ENCODE peak calls at places on chromosome 17, in five cellular contexts. A, S, U, H and V are unnamed samples.

GRCh38 chr17:41284546-41284945 is 9.0 kb downstream of the KRTAP9-7 start:
- DNase-seq in A (no peak), S (no peak), U (no peak), H (no peak), V (no peak)

GRCh38 chr17:57419940-57420522 is 163.7 kb downstream of the MSI2 start:
- DNase-seq in A (no peak), S (no peak), U (no peak), H (no peak), V (no peak)

GRCh38 chr17:34199932-34200534 is 55.1 kb upstream of the CCL2 start:
- DNase-seq in A (peak; percentile 87), S (peak; percentile 64), U (peak; percentile 62), H (peak; percentile 72), V (peak; percentile 45)

GRCh38 chr17:48795444-48796162 is 21.4 kb downstream of the TTLL6 start:
- DNase-seq in A (peak; percentile 81), S (no peak), U (no peak), H (no peak), V (peak; percentile 64)

GRCh38 chr17:66351053-66351452 is 48.6 kb downstream of the PRKCA start:
- DNase-seq in A (no peak), S (no peak), U (no peak), H (no peak), V (no peak)

GRCh38 chr17:82407255-82407654 is 10.9 kb upstream of the HEXD start:
- DNase-seq in A (peak; percentile 13), S (no peak), U (no peak), H (no peak), V (peak; percentile 85)

GRCh38 chr17:32689348-32689747 is 187.6 kb downstream of the MYO1D start:
- DNase-seq in A (no peak), S (no peak), U (no peak), H (no peak), V (no peak)

GRCh38 chr17:51103050-51103449 is 17.6 kb downstream of the SPAG9 start:
- DNase-seq in A (no peak), S (no peak), U (no peak), H (no peak), V (no peak)

GRCh38 chr17:36088559-36089376 is 1.2 kb downstream of the CCL3 start:
- DNase-seq in A (no peak), S (no peak), U (no peak), H (peak; percentile 74), V (no peak)

GRCh38 chr17:48143629-48144028 is 36.1 kb downstream of the SNX11 start:
- DNase-seq in A (no peak), S (no peak), U (no peak), H (no peak), V (no peak)

GRCh38 chr17:66523378-66524174 is 221.2 kb downstream of the PRKCA start:
- DNase-seq in A (peak; percentile 91), S (no peak), U (no peak), H (no peak), V (no peak)

GRCh38 chr17:6413073-6413472 is 21.8 kb downstream of the AIPL1 start:
- DNase-seq in A (peak; percentile 40), S (no peak), U (no peak), H (no peak), V (peak; percentile 52)

GRCh38 chr17:77117415-77117814 is 23.4 kb upstream of the SEC14L1 start:
- DNase-seq in A (no peak), S (no peak), U (no peak), H (no peak), V (no peak)

GRCh38 chr17:2438823-2439222 is 38.0 kb upstream of the MNT start:
- DNase-seq in A (peak; percentile 88), S (no peak), U (no peak), H (no peak), V (no peak)

GRCh38 chr17:1331708-1332107 is 52.2 kb downstream of the TRARG1 start:
- DNase-seq in A (no peak), S (no peak), U (no peak), H (no peak), V (no peak)

DNA sequence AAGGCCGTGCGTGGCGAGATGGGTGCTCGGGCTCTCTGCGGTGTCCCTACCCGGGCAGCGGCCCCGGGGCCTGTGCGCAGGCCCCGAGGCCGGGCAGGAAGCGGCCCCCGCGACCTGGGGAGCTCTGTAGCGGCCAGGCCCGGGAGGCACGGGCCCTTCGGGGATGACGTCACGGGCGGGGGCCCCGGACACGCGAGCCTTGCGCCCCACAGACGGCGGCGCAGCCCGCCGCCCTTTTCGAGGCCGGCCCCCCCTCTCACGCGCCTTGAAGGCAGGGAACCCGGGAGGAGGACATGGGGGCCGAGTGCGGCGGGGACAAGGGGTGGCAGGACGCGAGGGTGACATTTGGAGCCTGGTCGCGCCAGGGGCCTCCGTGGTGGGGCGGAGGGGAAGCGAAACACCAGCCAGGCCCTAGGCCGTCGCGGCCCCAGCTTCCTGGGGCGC is 1.1 kb downstream of the RAI1 start:
- DNase-seq in A (no peak), S (peak; percentile 78), U (peak; percentile 78), H (peak; percentile 92), V (peak; percentile 78)
- TF ChIP-seq POLR2A in A (peak; percentile 31), S (no peak), U (no peak), H (no peak), V (peak; percentile 34)

GRCh38 chr17:31488264-31488981 is 96.9 kb downstream of the RAB11FIP4 start:
- DNase-seq in A (no peak), S (peak; percentile 50), U (peak; percentile 41), H (peak; percentile 90), V (no peak)

GRCh38 chr17:31486351-31487062 is 95.0 kb downstream of the RAB11FIP4 start:
- DNase-seq in A (no peak), S (no peak), U (no peak), H (peak; percentile 83), V (no peak)

GRCh38 chr17:31487063-31487647 is 95.7 kb downstream of the RAB11FIP4 start:
- DNase-seq in A (no peak), S (no peak), U (no peak), H (no peak), V (no peak)

GRCh38 chr17:31488982-31489294 is 97.5 kb downstream of the RAB11FIP4 start:
- DNase-seq in A (no peak), S (no peak), U (no peak), H (no peak), V (no peak)

DNA sequence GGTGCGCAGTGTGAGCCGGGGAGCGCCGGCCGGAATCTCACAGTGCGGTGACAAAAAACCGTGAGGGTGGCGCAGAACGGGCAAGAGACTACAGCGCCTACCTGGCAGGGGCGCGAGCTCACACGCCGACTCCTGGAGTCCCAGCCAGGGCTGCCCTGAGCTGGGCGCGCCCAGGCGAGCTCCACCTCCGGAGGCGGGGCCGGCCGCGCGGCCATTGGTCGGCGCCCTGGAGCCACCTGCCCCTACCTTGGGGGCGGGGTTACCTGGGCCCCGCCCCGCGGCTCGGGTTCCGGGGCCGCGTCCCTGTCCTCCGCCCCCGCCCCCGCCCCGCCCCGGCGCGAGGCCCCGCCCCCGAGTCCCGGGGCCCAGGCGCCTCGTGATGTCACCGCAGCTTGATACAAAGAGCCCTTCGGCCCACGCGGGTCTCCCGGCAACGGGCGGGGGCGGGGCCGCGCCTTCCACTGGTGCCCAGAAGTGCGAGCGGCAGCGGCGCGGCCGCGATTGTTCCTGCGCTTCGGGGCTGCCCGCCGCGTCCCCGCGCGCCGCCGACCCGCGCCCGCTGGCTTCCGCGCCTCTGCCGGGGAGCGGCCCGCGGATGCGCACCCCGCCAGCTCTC is 96.3 kb downstream of the RAB11FIP4 start:
- DNase-seq in A (peak; percentile 16), S (peak; percentile 98), U (peak; percentile 84), H (peak; percentile 99), V (peak; percentile 63)
- TF ChIP-seq POLR2A in A (no peak), S (peak; percentile 92), U (peak; percentile 41), H (peak; percentile 27), V (no peak)

GRCh38 chr17:19867654-19868395 is at the start of gene ULK2:
- DNase-seq in A (peak; percentile 69), S (no peak), U (peak; percentile 82), H (peak; percentile 86), V (peak; percentile 36)
- TF ChIP-seq POLR2A in A (peak; percentile 83), S (no peak), U (peak; percentile 90), H (no peak), V (peak; percentile 95)

GRCh38 chr17:38709864-38710602 is 5.0 kb downstream of the MLLT6 start:
- DNase-seq in A (no peak), S (no peak), U (no peak), H (no peak), V (no peak)
- TF ChIP-seq POLR2A in A (no peak), S (no peak), U (no peak), H (no peak), V (no peak)

GRCh38 chr17:7887482-7888183 is 956 bp upstream of the CHD3 start:
- DNase-seq in A (peak; percentile 98), S (peak; percentile 82), U (peak; percentile 89), H (peak; percentile 94), V (peak; percentile 91)
- TF ChIP-seq POLR2A in A (peak; percentile 7), S (peak; percentile 52), U (no peak), H (peak; percentile 38), V (no peak)

DNA sequence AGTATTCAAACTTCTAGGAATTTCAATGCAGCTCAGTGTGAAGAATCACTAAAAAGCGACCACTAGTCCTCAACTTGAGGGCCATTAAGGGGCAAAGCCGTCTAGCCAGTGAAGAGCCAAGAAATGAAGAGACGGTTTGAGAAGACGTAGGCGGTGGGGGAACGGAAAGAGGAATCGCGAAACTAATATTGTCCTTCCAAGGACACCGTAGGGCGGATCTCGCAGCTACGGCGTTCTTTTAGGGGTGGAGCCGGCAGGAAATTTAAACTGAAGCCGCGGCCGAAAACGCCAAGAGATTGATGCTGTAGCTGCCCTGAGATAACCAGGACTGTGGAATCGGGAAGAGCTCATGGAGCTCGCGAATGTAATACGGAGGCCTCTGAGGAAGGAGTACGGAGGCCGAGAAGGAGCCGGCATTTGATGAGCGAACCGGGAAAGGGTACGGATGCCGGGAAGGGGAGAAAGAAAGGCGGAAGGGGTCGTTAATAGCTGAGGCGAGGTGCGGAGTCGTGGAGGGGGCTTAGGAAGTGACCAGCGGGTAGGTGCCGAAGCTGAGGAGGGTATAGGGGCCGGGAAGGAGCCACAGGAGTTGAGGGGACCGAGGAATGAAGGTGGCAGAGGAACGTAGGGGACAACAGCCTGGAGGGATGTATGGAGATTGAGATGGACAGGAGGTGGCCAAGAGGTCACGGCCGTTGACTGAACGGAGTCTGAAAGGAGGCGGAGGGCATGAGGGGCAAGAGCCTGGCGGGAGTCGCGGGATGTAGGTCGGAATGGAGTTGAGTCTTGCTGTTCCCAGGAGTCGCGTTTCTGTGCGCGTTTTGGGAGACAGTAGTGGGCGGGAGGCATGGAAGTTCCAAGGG is at the start of gene DBF4B:
- DNase-seq in A (peak; percentile 92), S (peak; percentile 77), U (peak; percentile 81), H (peak; percentile 90), V (peak; percentile 67)
- TF ChIP-seq POLR2A in A (no peak), S (no peak), U (peak; percentile 9), H (no peak), V (peak; percentile 70)

GRCh38 chr17:42744806-42745617 is at the start of gene EZH1:
- DNase-seq in A (peak; percentile 86), S (peak; percentile 86), U (peak; percentile 95), H (peak; percentile 98), V (peak; percentile 97)
- TF ChIP-seq POLR2A in A (peak; percentile 60), S (peak; percentile 74), U (peak; percentile 63), H (peak; percentile 81), V (peak; percentile 60)

GRCh38 chr17:72126575-72127486 is 6.0 kb downstream of the SOX9 start:
- DNase-seq in A (peak; percentile 83), S (no peak), U (no peak), H (no peak), V (peak; percentile 98)
- TF ChIP-seq POLR2A in A (no peak), S (peak; percentile 36), U (no peak), H (no peak), V (no peak)